ENCODE peak calls at places on chromosomes 12 and 14, in four cellular contexts. T, D, A and H are unnamed samples.

GRCh38 chr12:29200586-29200985 is 51.5 kb downstream of the FAR2 start:
- DNase-seq in T (no peak), D (no peak), A (no peak), H (no peak)

GRCh38 chr12:12349711-12350665 is at the start of gene MANSC1:
- DNase-seq in T (peak), D (peak), A (peak), H (peak)

GRCh38 chr12:121806556-121807308 is 2.9 kb downstream of the SETD1B start:
- DNase-seq in T (peak), D (no peak), A (no peak), H (no peak)

GRCh38 chr12:52926596-52927241 is 21.8 kb upstream of the KRT8 start:
- DNase-seq in T (peak), D (no peak), A (no peak), H (no peak)

GRCh38 chr12:94284859-94285258 is 136.5 kb downstream of the PLXNC1 start:
- DNase-seq in T (no peak), D (no peak), A (no peak), H (no peak)

GRCh38 chr12:26821212-26821701 is 11.7 kb downstream of the ITPR2 start:
- DNase-seq in T (no peak), D (no peak), A (no peak), H (no peak)

GRCh38 chr14:101704140-101704539 is 57.4 kb upstream of the PPP2R5C start:
- DNase-seq in T (no peak), D (no peak), A (no peak), H (no peak)

GRCh38 chr12:100141666-100141997 is 1.0 kb downstream of the BLTP3B start:
- DNase-seq in T (peak), D (no peak), A (no peak), H (peak)

GRCh38 chr12:124578445-124578844 is 11.0 kb upstream of the NCOR2 start:
- DNase-seq in T (no peak), D (no peak), A (no peak), H (no peak)

GRCh38 chr12:109840349-109841073 is 7.3 kb upstream of the TRPV4 start:
- DNase-seq in T (peak), D (no peak), A (peak), H (no peak)

GRCh38 chr14:63273091-63273490 is 45.6 kb downstream of the GPHB5 start:
- DNase-seq in T (no peak), D (no peak), A (no peak), H (no peak)

GRCh38 chr14:104697317-104697703 is 7.9 kb downstream of the INF2 start:
- DNase-seq in T (no peak), D (no peak), A (no peak), H (no peak)

GRCh38 chr14:35416108-35416750 is 11.7 kb upstream of the NFKBIA start:
- DNase-seq in T (no peak), D (no peak), A (no peak), H (no peak)

GRCh38 chr12:6267007-6267721 is 43.3 kb upstream of the PLEKHG6 start:
- DNase-seq in T (no peak), D (no peak), A (no peak), H (no peak)

GRCh38 chr12:122187466-122187865 is 4.5 kb downstream of the LRRC43 start:
- DNase-seq in T (no peak), D (no peak), A (no peak), H (no peak)

GRCh38 chr12:106648736-106649135 is 65.9 kb downstream of the RFX4 start:
- DNase-seq in T (no peak), D (no peak), A (no peak), H (no peak)

GRCh38 chr14:80930836-80931389 is 10.6 kb downstream of the CEP128 start:
- DNase-seq in T (peak), D (no peak), A (no peak), H (no peak)

GRCh38 chr14:92501891-92502351 is 11.7 kb upstream of the RIN3 start:
- DNase-seq in T (no peak), D (no peak), A (no peak), H (no peak)

GRCh38 chr12:51240971-51241370 is 2.3 kb downstream of the DAZAP2 start:
- DNase-seq in T (no peak), D (no peak), A (no peak), H (no peak)

GRCh38 chr12:37546901-37547475 is 769.6 kb upstream of the ALG10B start:
- DNase-seq in T (no peak), D (no peak), A (no peak), H (no peak)

GRCh38 chr12:37548266-37548805 is 768.2 kb upstream of the ALG10B start:
- DNase-seq in T (no peak), D (no peak), A (no peak), H (no peak)

GRCh38 chr12:37546206-37546605 is 770.4 kb upstream of the ALG10B start:
- DNase-seq in T (no peak), D (no peak), A (no peak), H (no peak)

GRCh38 chr12:37545759-37546158 is 770.8 kb upstream of the ALG10B start:
- DNase-seq in T (no peak), D (no peak), A (no peak), H (no peak)

GRCh38 chr12:37547611-37548010 is 769.0 kb upstream of the ALG10B start:
- DNase-seq in T (no peak), D (no peak), A (no peak), H (no peak)
- TF ChIP-seq POLR2A in T (no peak), D (no peak), A (no peak), H (no peak)

GRCh38 chr14:50830044-50830931 is 674 bp downstream of the NIN start:
- DNase-seq in T (peak), D (peak), A (peak), H (no peak)
- TF ChIP-seq EP300 in T (no peak), D (no peak), A (no peak), H (no peak)

GRCh38 chr14:91380116-91380515 is 37.5 kb downstream of the CCDC88C start:
- DNase-seq in T (no peak), D (no peak), A (no peak), H (no peak)

GRCh38 chr14:91378945-91379932 is 38.4 kb downstream of the CCDC88C start:
- DNase-seq in T (no peak), D (no peak), A (peak), H (no peak)

GRCh38 chr14:91376547-91377477 is 40.8 kb downstream of the CCDC88C start:
- DNase-seq in T (no peak), D (no peak), A (no peak), H (no peak)

GRCh38 chr14:91375748-91376452 is 41.7 kb downstream of the CCDC88C start:
- DNase-seq in T (no peak), D (no peak), A (no peak), H (no peak)

GRCh38 chr14:91377700-91378652 is 39.6 kb downstream of the CCDC88C start:
- DNase-seq in T (no peak), D (no peak), A (no peak), H (no peak)
- TF ChIP-seq POLR2A in T (no peak), D (no peak), A (no peak), H (no peak)

DNA sequence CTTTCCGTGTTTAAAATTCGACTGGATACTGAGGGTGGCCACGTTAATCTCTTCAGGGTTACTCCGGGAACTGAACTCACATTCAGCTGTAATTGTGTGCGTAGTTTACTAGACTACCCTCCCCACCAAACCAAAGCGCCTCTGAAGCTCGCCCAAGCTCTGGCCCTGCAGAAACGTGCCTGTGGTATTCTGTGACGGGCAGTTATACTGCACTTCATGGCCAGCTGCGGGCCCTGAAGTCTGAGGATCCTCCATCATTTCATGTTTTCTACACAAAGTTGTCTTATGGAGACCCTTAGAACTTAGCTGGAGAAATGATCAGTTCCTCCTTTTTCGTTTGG is 688 bp downstream of the ZNF26 start:
- DNase-seq in T (peak), D (no peak), A (peak), H (no peak)
- TF ChIP-seq EP300 in T (no peak), D (no peak), A (no peak), H (no peak)

GRCh38 chr12:46370380-46370734 is 2.2 kb downstream of the SLC38A2 start:
- DNase-seq in T (no peak), D (no peak), A (no peak), H (no peak)

GRCh38 chr12:46369474-46370379 is 2.8 kb downstream of the SLC38A2 start:
- DNase-seq in T (no peak), D (no peak), A (no peak), H (no peak)

GRCh38 chr12:46371718-46372130 is 849 bp downstream of the SLC38A2 start:
- DNase-seq in T (peak), D (peak), A (no peak), H (peak)

GRCh38 chr12:46372131-46372851 is at the start of gene SLC38A2:
- DNase-seq in T (peak), D (peak), A (peak), H (no peak)

GRCh38 chr12:46370792-46371717 is 1.5 kb downstream of the SLC38A2 start:
- DNase-seq in T (peak), D (peak), A (peak), H (peak)
- TF ChIP-seq POLR2A in T (peak), D (peak), A (peak), H (peak)